ENCODE peak calls at places on chromosomes 5 and 9, in ten cellular contexts. E, Q, X, R, D, N, O, G, M and V are unnamed samples.

GRCh38 chr9:6944093-6944551 is 186.3 kb downstream of the KDM4C start:
- DNase-seq in X (peak; percentile 51), Q (no peak), N (no peak), R (peak; percentile 14), E (no peak), G (no peak), M (peak; percentile 70), O (no peak), D (no peak), V (peak; percentile 42)

GRCh38 chr5:123599171-123599570 is 87.2 kb downstream of the CSNK1G3 start:
- DNase-seq in N (no peak), X (peak; percentile 15), R (no peak), O (no peak), Q (no peak), G (no peak), E (no peak), M (no peak), D (no peak), V (no peak)

GRCh38 chr9:107749787-107750444 is 260.3 kb upstream of the KLF4 start:
- DNase-seq in G (no peak), O (no peak), M (peak; percentile 39), R (no peak), X (peak; percentile 83), D (no peak), E (peak; percentile 66), N (no peak), Q (peak; percentile 84), V (no peak)

GRCh38 chr9:14962193-14962899 is 52.1 kb upstream of the FREM1 start:
- DNase-seq in D (no peak), O (no peak), R (no peak), G (no peak), M (no peak), N (no peak), Q (no peak), E (no peak), X (no peak), V (no peak)

GRCh38 chr9:5470816-5471215 is 20.5 kb downstream of the CD274 start:
- DNase-seq in R (peak; percentile 38), G (no peak), O (no peak), Q (no peak), X (no peak), E (no peak), D (no peak), M (no peak), N (no peak), V (no peak)

GRCh38 chr5:35129921-35130485 is 82.3 kb upstream of the AGXT2 start:
- DNase-seq in E (no peak), Q (no peak), D (no peak), O (peak; percentile 64), N (no peak), M (no peak), X (no peak), G (peak; percentile 4), R (peak; percentile 89), V (no peak)

GRCh38 chr5:172571413-172571812 is 69.7 kb upstream of the NEURL1B start:
- DNase-seq in R (no peak), M (no peak), G (no peak), N (no peak), D (no peak), Q (no peak), O (no peak), X (no peak), E (no peak), V (no peak)

GRCh38 chr9:126386814-126387213 is 60.2 kb downstream of the MVB12B start:
- DNase-seq in X (no peak), N (no peak), R (no peak), M (no peak), E (no peak), Q (no peak), G (no peak), D (no peak), O (no peak), V (no peak)

GRCh38 chr9:83242066-83242465 is 179.1 kb upstream of the RASEF start:
- DNase-seq in D (no peak), O (no peak), E (no peak), M (no peak), R (no peak), N (no peak), G (no peak), Q (no peak), X (no peak), V (no peak)

GRCh38 chr5:111461261-111461671 is 51.1 kb downstream of the STARD4 start:
- DNase-seq in G (no peak), R (no peak), M (no peak), N (peak; percentile 63), X (peak; percentile 32), Q (no peak), E (peak; percentile 74), D (no peak), O (no peak), V (no peak)

GRCh38 chr5:126975791-126976190 is 54.6 kb downstream of the MARCHF3 start:
- DNase-seq in X (no peak), R (no peak), N (no peak), E (peak; percentile 51), M (no peak), G (no peak), D (no peak), Q (no peak), O (no peak), V (no peak)

GRCh38 chr5:80796861-80797260 is 142.1 kb upstream of the DHFR start:
- DNase-seq in O (no peak), X (no peak), E (no peak), M (no peak), Q (no peak), R (no peak), G (no peak), N (no peak), D (no peak), V (no peak)

GRCh38 chr9:21565137-21565536 is 83.0 kb upstream of the IFNE start:
- DNase-seq in M (no peak), N (no peak), E (no peak), Q (no peak), D (no peak), R (no peak), G (no peak), O (no peak), X (no peak), V (no peak)

GRCh38 chr5:75507841-75508240 is 3.6 kb downstream of the CERT1 start:
- DNase-seq in X (no peak), N (no peak), R (no peak), M (no peak), G (no peak), Q (no peak), D (no peak), O (no peak), E (no peak), V (no peak)

GRCh38 chr9:123302348-123303214 is 34.2 kb upstream of the STRBP start:
- DNase-seq in R (peak; percentile 49), X (no peak), E (no peak), Q (no peak), N (no peak), G (no peak), M (no peak), D (no peak), O (no peak), V (no peak)

GRCh38 chr5:21452429-21452828 is 1400.7 kb downstream of the CDH12 start:
- DNase-seq in R (no peak), G (no peak), X (no peak), E (no peak), Q (no peak), O (no peak), N (no peak), D (no peak), M (no peak), V (no peak)

GRCh38 chr5:141319699-141320098 is 885 bp downstream of the TAF7 start:
- DNase-seq in E (no peak), R (no peak), Q (no peak), D (no peak), N (no peak), X (no peak), G (no peak), O (no peak), M (no peak), V (no peak)

GRCh38 chr5:135153661-135154060 is 119.6 kb upstream of the PITX1 start:
- DNase-seq in O (no peak), D (no peak), M (no peak), N (no peak), E (no peak), X (no peak), Q (no peak), G (no peak), R (no peak), V (no peak)

GRCh38 chr9:28363180-28363579 is 789.9 kb upstream of the C9orf72 start:
- DNase-seq in X (no peak), E (no peak), D (no peak), R (no peak), Q (no peak), G (no peak), N (no peak), M (no peak), O (no peak), V (no peak)

GRCh38 chr5:79143684-79144379 is 32.2 kb downstream of the BHMT start:
- DNase-seq in N (no peak), Q (no peak), G (no peak), D (no peak), X (peak; percentile 10), O (no peak), R (no peak), E (no peak), M (no peak), V (no peak)

GRCh38 chr9:68715181-68715456 is 10.1 kb downstream of the PIP5K1B start:
- DNase-seq in O (no peak), M (no peak), Q (no peak), G (no peak), D (no peak), X (no peak), E (no peak), N (no peak), R (no peak), V (no peak)

GRCh38 chr9:121631978-121632418 is 19.4 kb upstream of the DAB2IP start:
- DNase-seq in X (no peak), E (no peak), M (no peak), G (no peak), R (no peak), Q (no peak), N (no peak), O (no peak), D (no peak), V (no peak)

GRCh38 chr9:124270504-124271335 is 13.0 kb downstream of the NEK6 start:
- DNase-seq in D (no peak), N (no peak), O (no peak), X (no peak), E (no peak), Q (no peak), G (no peak), R (no peak), M (no peak), V (no peak)

GRCh38 chr5:38360323-38361061 is 102.1 kb downstream of the EGFLAM start:
- DNase-seq in E (no peak), O (no peak), G (no peak), N (no peak), R (no peak), M (no peak), Q (no peak), D (no peak), X (no peak), V (no peak)